ENCODE peak calls at places on chromosomes 1 and 21, in eight cellular contexts. A, X, W, I, S, C, K and E are unnamed samples.

GRCh38 chr1:206933333-206933945 is 11.7 kb upstream of the FCMR start:
- DNase-seq in A (no peak), X (peak), W (peak), I (peak), S (no peak), C (no peak), K (no peak), E (no peak)

GRCh38 chr1:175632667-175633066 is 110.7 kb downstream of the TNR start:
- DNase-seq in A (no peak), X (no peak), W (no peak), I (no peak), S (no peak), C (no peak), K (no peak), E (no peak)

GRCh38 chr1:54298284-54299033 is 98.5 kb downstream of the MRPL37 start:
- DNase-seq in A (no peak), X (no peak), W (no peak), I (no peak), S (no peak), C (no peak), K (no peak), E (no peak)

GRCh38 chr1:174397261-174397660 is 50.5 kb upstream of the GPR52 start:
- DNase-seq in A (no peak), X (no peak), W (no peak), I (no peak), S (no peak), C (no peak), K (no peak), E (no peak)

GRCh38 chr1:78587213-78587612 is 33.0 kb upstream of the IFI44L start:
- DNase-seq in A (no peak), X (no peak), W (no peak), I (no peak), S (no peak), C (no peak), K (no peak), E (no peak)

GRCh38 chr1:64920936-64921589 is 45.3 kb downstream of the JAK1 start:
- DNase-seq in A (no peak), X (no peak), W (no peak), I (no peak), S (no peak), C (peak), K (no peak), E (no peak)

GRCh38 chr1:114718661-114719423 is 2.3 kb upstream of the NRAS start:
- DNase-seq in A (no peak), X (no peak), W (no peak), I (no peak), S (no peak), C (peak), K (no peak), E (no peak)

GRCh38 chr21:30733026-30733425 is 14.0 kb downstream of the KRTAP21-2 start:
- DNase-seq in A (no peak), X (no peak), W (no peak), I (no peak), S (no peak), C (no peak), K (no peak), E (no peak)

GRCh38 chr1:41100170-41100569 is 78.6 kb upstream of the SLFNL1 start:
- DNase-seq in A (no peak), X (no peak), W (no peak), I (no peak), S (no peak), C (no peak), K (no peak), E (no peak)

GRCh38 chr1:234019387-234019786 is 114.9 kb downstream of the SLC35F3 start:
- DNase-seq in A (no peak), X (no peak), W (no peak), I (no peak), S (no peak), C (no peak), K (no peak), E (no peak)

GRCh38 chr1:31651025-31651424 is 6.3 kb upstream of the PEF1 start:
- DNase-seq in A (no peak), X (no peak), W (no peak), I (no peak), S (no peak), C (no peak), K (no peak), E (no peak)

GRCh38 chr21:27464643-27465042 is 497.8 kb upstream of the ADAMTS5 start:
- DNase-seq in A (no peak), X (no peak), W (no peak), I (no peak), S (no peak), C (no peak), K (no peak), E (no peak)

GRCh38 chr1:8397511-8397910 is 79.6 kb downstream of the SLC45A1 start:
- DNase-seq in A (no peak), X (no peak), W (peak), I (no peak), S (no peak), C (peak), K (no peak), E (no peak)

GRCh38 chr1:59143824-59144223 is 153.1 kb upstream of the FGGY start:
- DNase-seq in A (no peak), X (no peak), W (no peak), I (no peak), S (no peak), C (peak), K (no peak), E (no peak)

GRCh38 chr1:1040004-1040991 is 20.4 kb downstream of the AGRN start:
- DNase-seq in A (peak), X (peak), W (peak), I (peak), S (peak), C (peak), K (peak), E (peak)

GRCh38 chr1:75614455-75615379 is 3.8 kb upstream of the SLC44A5 start:
- DNase-seq in A (peak), X (peak), W (no peak), I (peak), S (peak), C (peak), K (peak), E (no peak)

GRCh38 chr1:195897072-195897471 is 711.2 kb downstream of the KCNT2 start:
- DNase-seq in A (no peak), X (no peak), W (no peak), I (no peak), S (no peak), C (no peak), K (no peak), E (no peak)

GRCh38 chr1:204829133-204829532 is 41.5 kb upstream of the NFASC start:
- DNase-seq in A (no peak), X (no peak), W (no peak), I (no peak), S (no peak), C (no peak), K (no peak), E (no peak)

GRCh38 chr1:17162941-17163340 is 42.0 kb upstream of the PADI1 start:
- DNase-seq in A (no peak), X (no peak), W (no peak), I (no peak), S (no peak), C (no peak), K (no peak), E (no peak)

GRCh38 chr1:108201682-108202081 is 1.5 kb upstream of the SLC25A24 start:
- DNase-seq in A (no peak), X (no peak), W (no peak), I (no peak), S (no peak), C (no peak), K (no peak), E (no peak)

GRCh38 chr1:51627672-51628071 is 10.8 kb downstream of the OSBPL9 start:
- DNase-seq in A (no peak), X (no peak), W (peak), I (no peak), S (no peak), C (peak), K (no peak), E (no peak)